ENCODE peak calls at places on chromosome 19, in ten cellular contexts. V, D, A, O, E, C, L, R, X and Z are unnamed samples.

GRCh38 chr19:40610396-40611064 is 9.4 kb downstream of the LTBP4 start:
- DNase-seq in D (no peak), R (peak; percentile 86), C (peak; percentile 88), E (peak; percentile 59), X (peak; percentile 57), L (no peak), A (no peak), O (no peak), V (no peak), Z (no peak)

GRCh38 chr19:49889038-49889686 is 7.5 kb downstream of the IL4I1 start:
- DNase-seq in X (no peak), A (no peak), E (no peak), R (no peak), L (no peak), V (no peak), D (no peak), O (no peak), C (no peak), Z (no peak)

GRCh38 chr19:17431417-17431816 is 11.6 kb downstream of the MVB12A start:
- DNase-seq in X (no peak), V (no peak), L (no peak), D (no peak), E (no peak), O (no peak), C (no peak), A (no peak), R (no peak), Z (no peak)

GRCh38 chr19:14033946-14034345 is 2.4 kb downstream of the IL27RA start:
- DNase-seq in C (no peak), R (no peak), X (no peak), D (no peak), A (no peak), V (no peak), L (peak; percentile 1), E (no peak), O (no peak), Z (no peak)

GRCh38 chr19:38228491-38229439 is 4.7 kb upstream of the DPF1 start:
- DNase-seq in R (peak; percentile 46), L (no peak), D (no peak), O (peak; percentile 63), C (no peak), X (no peak), E (no peak), A (peak; percentile 74), V (no peak), Z (no peak)

GRCh38 chr19:277581-278165 is 13.5 kb downstream of the PLPP2 start:
- DNase-seq in E (no peak), X (no peak), D (peak; percentile 63), V (no peak), R (no peak), A (peak; percentile 61), C (peak; percentile 32), O (peak; percentile 61), L (no peak), Z (no peak)

GRCh38 chr19:4910594-4911273 is 1.4 kb downstream of the UHRF1 start:
- DNase-seq in O (peak; percentile 22), A (no peak), X (no peak), L (no peak), D (no peak), V (no peak), C (no peak), E (peak; percentile 30), R (no peak), Z (no peak)

GRCh38 chr19:42942187-42942789 is 5.3 kb upstream of the PSG7 start:
- DNase-seq in C (no peak), V (no peak), O (no peak), E (no peak), L (no peak), X (no peak), A (peak; percentile 55), R (no peak), D (no peak), Z (no peak)

GRCh38 chr19:6412111-6412999 is 12.3 kb downstream of the KHSRP start:
- DNase-seq in X (peak; percentile 14), D (no peak), R (peak; percentile 48), A (peak; percentile 87), C (peak; percentile 56), L (peak; percentile 75), O (peak; percentile 67), E (peak; percentile 47), V (peak; percentile 55), Z (peak; percentile 55)

GRCh38 chr19:3544742-3545668 is 6.0 kb downstream of the TEKTIP1 start:
- DNase-seq in L (peak; percentile 92), A (peak; percentile 93), V (peak; percentile 79), C (peak; percentile 87), X (peak; percentile 72), D (peak; percentile 55), R (peak; percentile 82), E (peak; percentile 81), O (peak; percentile 70), Z (peak; percentile 49)

GRCh38 chr19:53908106-53908932 is 759 bp upstream of the CACNG7 start:
- DNase-seq in C (peak; percentile 59), E (peak; percentile 44), L (peak; percentile 73), R (peak; percentile 37), A (peak; percentile 94), X (no peak), O (peak; percentile 89), V (no peak), D (peak; percentile 77), Z (peak; percentile 34)

GRCh38 chr19:35331551-35332214 is 2.7 kb downstream of the CD22 start:
- DNase-seq in O (no peak), A (no peak), E (no peak), L (no peak), X (no peak), R (no peak), V (no peak), C (no peak), D (no peak), Z (no peak)

GRCh38 chr19:2561895-2562294 is 86.0 kb downstream of the GADD45B start:
- DNase-seq in X (peak; percentile 49), L (peak; percentile 89), O (no peak), D (no peak), V (no peak), A (no peak), E (peak; percentile 80), R (peak; percentile 23), C (no peak), Z (no peak)

GRCh38 chr19:23795462-23795861 is 36.8 kb upstream of the ZNF681 start:
- DNase-seq in X (no peak), D (no peak), V (no peak), A (no peak), E (no peak), L (no peak), O (no peak), C (no peak), R (no peak), Z (no peak)

GRCh38 chr19:12924621-12925310 is 5.7 kb upstream of the SYCE2 start:
- DNase-seq in X (no peak), E (no peak), R (no peak), C (no peak), V (no peak), L (no peak), O (no peak), D (no peak), A (no peak), Z (no peak)

GRCh38 chr19:50705422-50706019 is 14.1 kb downstream of the SHANK1 start:
- DNase-seq in R (no peak), X (no peak), D (no peak), A (peak; percentile 62), V (no peak), C (no peak), O (peak; percentile 83), E (peak; percentile 39), L (peak; percentile 82), Z (no peak)

GRCh38 chr19:41951686-41952172 is 7.4 kb downstream of the RABAC1 start:
- DNase-seq in V (peak; percentile 70), X (peak; percentile 84), A (peak; percentile 97), C (peak; percentile 88), O (peak; percentile 86), E (peak; percentile 89), R (peak; percentile 86), L (peak; percentile 88), D (peak; percentile 85), Z (peak; percentile 82)

GRCh38 chr19:17511724-17512573 is 500 bp downstream of the PGLS start:
- DNase-seq in A (peak; percentile 87), L (peak; percentile 92), D (peak; percentile 71), V (peak; percentile 91), X (peak; percentile 81), C (peak; percentile 96), E (peak; percentile 83), O (peak; percentile 85), R (peak; percentile 93), Z (peak; percentile 84)

GRCh38 chr19:34688592-34688991 is 11.1 kb downstream of the ZNF302 start:
- DNase-seq in R (no peak), E (no peak), X (no peak), D (no peak), A (no peak), O (no peak), V (no peak), L (no peak), C (no peak), Z (no peak)

GRCh38 chr19:31538879-31539278 is 189.6 kb upstream of the TSHZ3 start:
- DNase-seq in O (no peak), C (no peak), L (no peak), E (no peak), A (no peak), D (no peak), X (no peak), R (no peak), V (peak; percentile 6), Z (no peak)

GRCh38 chr19:8512115-8512967 is 1.6 kb downstream of the ZNF414 start:
- DNase-seq in R (no peak), A (peak; percentile 68), C (no peak), X (no peak), D (no peak), V (no peak), O (peak; percentile 75), E (no peak), L (peak; percentile 57), Z (no peak)